ENCODE peak calls at places on chromosomes 1 and 21, in five cellular contexts. Y is upper lobe of left lung, H is K562, P is GM12878, Z is A549. J is an unnamed sample.

GRCh38 chr1:30085814-30086770 is 637.3 kb downstream of the MATN1 start:
- ATAC-seq in Y (no peak), H (peak; percentile 94), P (peak; percentile 55), Z (peak; percentile 64), J (peak; percentile 53)

GRCh38 chr1:110187139-110187890 is 22.8 kb upstream of the KCNC4 start:
- ATAC-seq in Y (no peak), H (no peak), P (no peak), Z (no peak), J (peak; percentile 84)

GRCh38 chr21:43879348-43880110 is 14.5 kb downstream of the AGPAT3 start:
- ATAC-seq in Y (no peak), H (no peak), P (no peak), Z (peak; percentile 42), J (no peak)

GRCh38 chr1:108129999-108130398 is 70.1 kb downstream of the SLC25A24 start:
- ATAC-seq in Y (no peak), H (no peak), P (no peak), Z (no peak), J (no peak)

GRCh38 chr1:89855413-89856123 is 34.7 kb downstream of the LRRC8D start:
- ATAC-seq in Y (no peak), H (no peak), P (peak; percentile 94), Z (no peak), J (no peak)

GRCh38 chr1:78690516-78690915 is 40.9 kb downstream of the IFI44 start:
- ATAC-seq in Y (no peak), H (no peak), P (no peak), Z (no peak), J (no peak)

GRCh38 chr1:210394281-210394798 is 65.6 kb downstream of the HHAT start:
- ATAC-seq in Y (no peak), H (no peak), P (peak; percentile 80), Z (no peak), J (no peak)

GRCh38 chr1:163531345-163531744 is 209.6 kb downstream of the NUF2 start:
- ATAC-seq in Y (no peak), H (no peak), P (no peak), Z (no peak), J (no peak)

GRCh38 chr1:210790196-210790595 is 343.8 kb downstream of the KCNH1 start:
- ATAC-seq in Y (no peak), H (no peak), P (no peak), Z (no peak), J (no peak)

GRCh38 chr1:246836647-246837046 is 95.1 kb downstream of the AHCTF1 start:
- ATAC-seq in Y (no peak), H (peak; percentile 7), P (no peak), Z (no peak), J (no peak)

GRCh38 chr21:43929217-43929971 is 64.4 kb downstream of the AGPAT3 start:
- ATAC-seq in Y (no peak), H (no peak), P (no peak), Z (no peak), J (peak; percentile 5)

GRCh38 chr1:11143907-11144306 is 44.2 kb upstream of the EXOSC10 start:
- ATAC-seq in Y (no peak), H (no peak), P (no peak), Z (no peak), J (no peak)

GRCh38 chr1:208126108-208126507 is 118.1 kb downstream of the PLXNA2 start:
- ATAC-seq in Y (no peak), H (peak; percentile 29), P (no peak), Z (no peak), J (no peak)

GRCh38 chr1:228263636-228264035 is 55.8 kb downstream of the OBSCN start:
- ATAC-seq in Y (peak; percentile 28), H (no peak), P (no peak), Z (no peak), J (no peak)

GRCh38 chr1:207030522-207031009 is 2.0 kb downstream of the C1orf116 start:
- ATAC-seq in Y (peak; percentile 38), H (no peak), P (no peak), Z (no peak), J (no peak)

GRCh38 chr1:110602466-110602865 is 3.7 kb downstream of the KCNA2 start:
- ATAC-seq in Y (no peak), H (no peak), P (no peak), Z (no peak), J (no peak)

GRCh38 chr21:16534408-16535099 is 804.8 kb downstream of the USP25 start:
- ATAC-seq in Y (peak; percentile 66), H (no peak), P (no peak), Z (peak; percentile 68), J (peak; percentile 75)

GRCh38 chr1:185291647-185292046 is 25.4 kb downstream of the IVNS1ABP start:
- ATAC-seq in Y (no peak), H (peak; percentile 50), P (peak; percentile 25), Z (no peak), J (no peak)

GRCh38 chr1:112939810-112940209 is 16.2 kb downstream of the SLC16A1 start:
- ATAC-seq in Y (no peak), H (peak; percentile 18), P (no peak), Z (no peak), J (no peak)

GRCh38 chr21:35352787-35353186 is 303.7 kb upstream of the RUNX1 start:
- ATAC-seq in Y (no peak), H (no peak), P (no peak), Z (no peak), J (no peak)

GRCh38 chr21:35349378-35350080 is 300.4 kb upstream of the RUNX1 start:
- ATAC-seq in Y (no peak), H (no peak), P (no peak), Z (no peak), J (no peak)

GRCh38 chr21:35352066-35352770 is 303.1 kb upstream of the RUNX1 start:
- ATAC-seq in Y (no peak), H (no peak), P (no peak), Z (no peak), J (no peak)

GRCh38 chr21:35351434-35351833 is 302.3 kb upstream of the RUNX1 start:
- ATAC-seq in Y (no peak), H (no peak), P (no peak), Z (no peak), J (no peak)

GRCh38 chr21:35350965-35351364 is 301.9 kb upstream of the RUNX1 start:
- ATAC-seq in Y (no peak), H (no peak), P (no peak), Z (no peak), J (no peak)
- TF ChIP-seq EP300 in Y (no peak), H (no peak), P (no peak), Z (no peak), J (no peak)

GRCh38 chr1:191589536-191589935 is 568.7 kb upstream of the RGS18 start:
- ATAC-seq in Y (no peak), H (no peak), P (no peak), Z (no peak), J (no peak)
- TF ChIP-seq EP300 in Y (no peak), H (no peak), P (no peak), Z (no peak), J (no peak)

GRCh38 chr1:220772846-220773245 is 13.9 kb upstream of the MTARC1 start:
- ATAC-seq in Y (no peak), H (no peak), P (peak; percentile 49), Z (no peak), J (no peak)
- TF ChIP-seq EP300 in Y (no peak), H (no peak), P (no peak), Z (no peak), J (no peak)

GRCh38 chr1:23485002-23485332 is 988 bp upstream of the ASAP3 start:
- ATAC-seq in Y (no peak), H (no peak), P (no peak), Z (no peak), J (no peak)
- TF ChIP-seq EP300 in Y (no peak), H (no peak), P (no peak), Z (no peak), J (no peak)

DNA sequence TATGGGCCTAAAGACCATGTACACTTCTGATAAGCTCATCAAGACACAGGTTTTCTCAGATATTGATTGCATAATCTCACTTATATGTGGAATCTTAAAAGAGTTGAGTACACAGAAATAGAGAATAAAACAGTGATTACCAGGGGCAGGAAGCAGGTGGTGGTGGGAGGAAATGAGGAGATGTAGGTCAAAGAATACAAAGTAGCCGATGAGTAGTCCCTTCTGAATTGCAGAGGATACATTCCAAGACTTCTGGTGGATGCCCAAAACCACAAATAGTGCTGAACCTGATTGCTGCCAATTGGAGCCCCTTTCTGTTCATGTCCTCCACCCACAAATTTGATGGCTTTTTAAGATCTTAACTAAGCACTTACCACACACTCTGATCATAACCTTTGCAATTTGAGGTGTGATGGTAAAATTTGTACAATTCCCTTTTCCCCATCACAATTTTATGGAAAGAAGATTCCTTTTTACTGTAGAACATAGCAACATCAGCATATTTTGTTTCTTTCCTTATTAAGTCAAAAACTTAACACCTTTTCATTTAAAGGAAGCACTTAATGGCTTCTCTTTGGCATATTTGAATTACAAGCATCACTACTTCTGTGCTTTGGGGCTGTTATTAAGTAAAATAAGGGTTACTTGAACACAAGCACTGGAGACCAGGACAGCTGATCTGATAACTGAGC is 3.4 kb upstream of the CD1B start:
- ATAC-seq in Y (no peak), H (no peak), P (no peak), Z (no peak), J (no peak)
- TF ChIP-seq EP300 in Y (no peak), H (no peak), P (no peak), Z (no peak), J (no peak)

J was measured in gastroesophageal sphincter.